ENCODE peak calls at places on chromosomes 12 and 14, in five cellular contexts. O is NCI-H1105, W is NCI-H510A treated with DMSO at 0.1 percent for 48 hours, G is NCI-H2029, X is AG08396. J is an unnamed sample.

GRCh38 chr12:102120564-102120873 is 536 bp downstream of the PARPBP start:
- DNase-seq in G (no peak), O (no peak), X (no peak), W (no peak), J (no peak)

GRCh38 chr14:92698393-92698792 is 50.0 kb downstream of the LGMN start:
- DNase-seq in G (no peak), X (no peak), W (no peak), O (no peak), J (no peak)

GRCh38 chr12:113479578-113480335 is 8.1 kb upstream of the LHX5 start:
- DNase-seq in O (no peak), W (peak), X (peak), G (no peak), J (no peak)

GRCh38 chr14:105926415-105927093 is 400.2 kb downstream of the TMEM121 start:
- DNase-seq in O (no peak), W (no peak), G (no peak), X (no peak), J (no peak)

GRCh38 chr12:50764116-50764860 is 387 bp downstream of the ATF1 start:
- DNase-seq in W (no peak), X (peak), G (peak), O (peak), J (no peak)

GRCh38 chr12:26621932-26622331 is 211.1 kb downstream of the ITPR2 start:
- DNase-seq in O (no peak), W (peak), X (no peak), G (no peak), J (peak)

GRCh38 chr12:70005864-70006618 is 181.0 kb downstream of the MYRFL start:
- DNase-seq in O (no peak), W (peak), X (no peak), G (no peak), J (no peak)

GRCh38 chr14:68792022-68792829 is 641 bp downstream of the ZFP36L1 start:
- DNase-seq in G (no peak), X (no peak), W (no peak), O (no peak), J (no peak)

GRCh38 chr14:23600806-23601205 is 22.2 kb upstream of the JPH4 start:
- DNase-seq in W (no peak), G (no peak), O (no peak), X (no peak), J (no peak)

GRCh38 chr12:48618541-48618940 is 48.7 kb upstream of the LALBA start:
- DNase-seq in G (peak), O (peak), W (peak), X (peak), J (peak)

GRCh38 chr12:112261559-112261958 is 120.7 kb downstream of the HECTD4 start:
- DNase-seq in X (no peak), O (no peak), G (no peak), W (no peak), J (no peak)

GRCh38 chr14:61420326-61420725 is 98.9 kb downstream of the PRKCH start:
- DNase-seq in W (peak), X (no peak), O (no peak), G (peak), J (no peak)

GRCh38 chr14:31006703-31007102 is 18.7 kb upstream of the AP4S1 start:
- DNase-seq in O (no peak), W (no peak), X (no peak), G (no peak), J (no peak)

GRCh38 chr14:84420236-84420635 is 1109.7 kb upstream of the FLRT2 start:
- DNase-seq in O (no peak), X (no peak), W (no peak), G (no peak), J (no peak)

GRCh38 chr14:77068515-77069200 is 29.4 kb upstream of the CIPC start:
- DNase-seq in X (no peak), G (no peak), O (no peak), W (no peak), J (no peak)

GRCh38 chr14:94144765-94145164 is 15.4 kb upstream of the IFI27L2 start:
- DNase-seq in X (no peak), W (no peak), G (no peak), O (no peak), J (no peak)

GRCh38 chr12:124780752-124781685 is 82.6 kb downstream of the SCARB1 start:
- DNase-seq in G (no peak), X (no peak), W (no peak), O (no peak), J (no peak)

GRCh38 chr14:76346391-76347160 is 29.4 kb upstream of the ESRRB start:
- DNase-seq in O (no peak), W (peak), G (no peak), X (no peak), J (peak)

GRCh38 chr14:34355584-34356266 is 106.3 kb downstream of the SPTSSA start:
- DNase-seq in X (peak), G (no peak), W (no peak), O (no peak), J (peak)

GRCh38 chr12:65525501-65526141 is 247.1 kb downstream of the MSRB3 start:
- DNase-seq in G (no peak), X (peak), O (no peak), W (no peak), J (no peak)

GRCh38 chr12:23753627-23754358 is 195.7 kb downstream of the SOX5 start:
- DNase-seq in X (no peak), G (no peak), W (no peak), O (no peak), J (no peak)

GRCh38 chr12:106118-106561 is 39.6 kb downstream of the IQSEC3 start:
- DNase-seq in W (peak), G (peak), X (no peak), O (no peak), J (peak)

GRCh38 chr14:68968051-68968450 is 11.1 kb downstream of the ACTN1 start:
- DNase-seq in W (no peak), O (no peak), G (no peak), X (no peak), J (no peak)

GRCh38 chr14:91374897-91375747 is 42.5 kb downstream of the CCDC88C start:
- DNase-seq in W (peak), G (peak), X (no peak), O (peak), J (peak)

GRCh38 chr12:29762637-29763300 is 21.0 kb downstream of the TMTC1 start:
- DNase-seq in G (peak), W (peak), O (no peak), X (no peak), J (no peak)

GRCh38 chr14:65156568-65157366 is 54.5 kb upstream of the MAX start:
- DNase-seq in X (peak), G (no peak), O (no peak), W (no peak), J (no peak)

J was measured in DMS153.